ENCODE peak calls at places on chromosomes 4 and X, in nine cellular contexts. Y, O, U, Z, B, D, M, E and F are unnamed samples. For H3K27me3, the result is how much of the 10 kb centered on the place peaks cover.

GRCh38 chr4:28391877-28392276 is 1531.2 kb downstream of the STIM2 start:
- DNase-seq in D (no peak), E (peak), Y (no peak), B (no peak), U (no peak), M (no peak), O (no peak), Z (no peak), F (no peak)

GRCh38 chr4:82903737-82904136 is 3.2 kb downstream of the THAP9 start:
- DNase-seq in M (no peak), B (no peak), D (no peak), Z (no peak), Y (no peak), U (no peak), O (no peak), E (no peak), F (no peak)

GRCh38 chrX:147958316-147958715 is 22.8 kb upstream of the FMR1NB start:
- DNase-seq in U (no peak), Y (no peak), O (no peak), B (no peak), E (peak), M (no peak), Z (no peak), D (peak), F (no peak)

GRCh38 chr4:127965062-127965802 is at the start of the genes ABHD18 and MFSD8:
- DNase-seq in M (peak), O (peak), Z (peak), U (peak), E (peak), Y (peak), B (peak), D (peak), F (peak)

GRCh38 chrX:140354431-140355120 is 150.3 kb downstream of the SOX3 start:
- DNase-seq in Z (no peak), Y (no peak), D (no peak), B (no peak), O (no peak), E (no peak), M (no peak), U (no peak), F (no peak)

GRCh38 chr4:150852237-150852636 is 162.8 kb downstream of the LRBA start:
- DNase-seq in D (no peak), Y (no peak), E (no peak), B (no peak), U (no peak), Z (no peak), M (no peak), O (no peak), F (no peak)

GRCh38 chr4:116668190-116668589 is 417.2 kb downstream of the TRAM1L1 start:
- DNase-seq in O (no peak), D (no peak), Y (no peak), B (no peak), E (no peak), Z (no peak), M (no peak), U (no peak), F (no peak)

GRCh38 chr4:134201216-134202098 is at the start of gene PABPC4L:
- DNase-seq in E (peak), B (no peak), M (peak), U (no peak), Z (no peak), D (peak), Y (peak), O (no peak), F (peak)

DNA sequence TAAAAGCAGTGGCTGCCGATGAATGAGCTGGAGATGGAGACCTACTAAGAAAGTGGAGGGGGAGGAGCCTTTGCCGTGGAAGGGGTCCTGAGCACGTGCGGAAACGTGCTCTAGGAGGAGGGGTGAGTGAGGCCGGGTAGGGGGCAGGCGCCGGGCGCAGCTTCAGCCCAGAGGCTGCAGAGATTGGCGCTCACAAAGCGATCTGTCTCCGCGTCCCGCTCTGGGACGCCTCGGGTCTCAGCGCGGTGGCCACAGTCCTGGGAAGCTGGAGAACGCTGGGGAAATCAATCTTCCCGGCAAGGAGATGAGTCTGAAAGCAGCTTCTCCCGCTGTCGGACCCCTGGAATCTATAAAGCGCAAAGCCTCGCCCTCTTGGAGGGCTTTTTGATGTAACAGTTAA is 460 bp upstream of the ARHGAP6 start:
- DNase-seq in B (no peak), Z (no peak), U (no peak), E (no peak), Y (peak), D (no peak), O (no peak), M (peak), F (no peak)
- H3K27me3 ChIP-seq in B (under half), Z (under half), U (under half), E (under half), Y (under half), D (under half), O (under half), M (under half), F (under half)

GRCh38 chrX:37646254-37646653 is 39.3 kb upstream of the XK start:
- DNase-seq in M (no peak), Z (no peak), D (peak), E (no peak), U (no peak), Y (no peak), O (no peak), B (no peak), F (no peak)
- TF ChIP-seq CTCF in M (no peak), Z (no peak), D (no peak), E (no peak), U (no peak), Y (peak), O (no peak), B (no peak), F (no peak)

DNA sequence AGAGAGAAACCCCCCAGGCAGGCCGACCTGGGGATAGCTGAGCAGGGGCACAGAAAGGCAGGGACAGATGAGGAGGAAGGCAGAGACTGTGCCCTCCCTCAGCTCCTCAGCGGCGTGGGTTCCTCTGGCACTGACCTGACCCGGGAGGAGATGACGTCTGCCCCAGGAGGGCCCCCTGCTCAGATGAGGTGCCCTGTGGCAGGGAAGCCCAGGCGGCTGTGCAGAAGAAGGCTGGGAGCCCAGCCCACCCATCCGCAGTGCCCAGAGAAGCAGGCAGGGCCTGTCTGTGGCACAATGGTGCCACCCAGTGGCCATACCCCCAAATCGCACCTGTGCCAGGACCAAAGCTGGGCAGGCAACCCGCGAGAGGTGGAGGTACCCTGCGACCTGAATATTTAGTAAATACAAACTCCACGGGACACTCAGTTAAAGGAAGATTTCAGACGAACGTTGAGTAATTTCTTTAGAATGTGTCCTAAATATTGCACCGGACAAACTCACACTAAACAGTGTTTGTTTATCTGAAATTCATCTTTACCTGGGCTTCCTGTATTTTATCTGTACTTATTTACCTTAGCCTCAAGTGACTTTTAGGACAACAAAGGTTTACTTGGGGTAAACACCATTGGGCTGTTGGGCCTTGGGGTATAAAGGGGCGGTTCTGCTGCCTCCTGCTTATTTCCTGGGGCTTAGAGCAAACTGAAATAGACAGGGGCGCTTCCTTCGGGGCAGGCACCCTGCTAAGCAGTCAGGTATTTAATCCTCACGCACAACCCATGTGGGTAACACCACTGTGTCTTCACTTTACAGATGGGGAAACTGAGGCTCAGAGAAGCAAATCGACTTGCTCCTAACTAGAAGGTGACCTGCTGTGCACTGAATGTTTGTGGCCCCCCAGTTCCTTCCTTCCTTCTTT is 46.5 kb upstream of the HMX1 start:
- DNase-seq in E (peak), D (peak), U (peak), M (no peak), B (no peak), Y (peak), Z (peak), O (peak), F (peak)
- H3K27me3 ChIP-seq in E (under half), D (under half), U (under half), M (under half), B (under half), Y (under half), Z (under half), O (half or more), F (under half)

GRCh38 chr4:38233727-38234478 is 273.7 kb downstream of the PTTG2 start:
- DNase-seq in M (no peak), U (no peak), E (no peak), Z (no peak), D (no peak), Y (no peak), B (no peak), O (no peak), F (peak)

GRCh38 chr4:38232741-38233140 is 272.5 kb downstream of the PTTG2 start:
- DNase-seq in U (no peak), B (no peak), Z (no peak), E (no peak), Y (no peak), D (no peak), M (no peak), O (no peak), F (no peak)

GRCh38 chr4:38230821-38231583 is 270.8 kb downstream of the PTTG2 start:
- DNase-seq in Y (no peak), B (no peak), U (no peak), E (no peak), Z (no peak), O (no peak), D (no peak), M (no peak), F (no peak)

GRCh38 chr4:38231626-38232025 is 271.4 kb downstream of the PTTG2 start:
- DNase-seq in O (no peak), M (no peak), Z (no peak), B (no peak), Y (no peak), D (peak), U (peak), E (no peak), F (no peak)

DNA sequence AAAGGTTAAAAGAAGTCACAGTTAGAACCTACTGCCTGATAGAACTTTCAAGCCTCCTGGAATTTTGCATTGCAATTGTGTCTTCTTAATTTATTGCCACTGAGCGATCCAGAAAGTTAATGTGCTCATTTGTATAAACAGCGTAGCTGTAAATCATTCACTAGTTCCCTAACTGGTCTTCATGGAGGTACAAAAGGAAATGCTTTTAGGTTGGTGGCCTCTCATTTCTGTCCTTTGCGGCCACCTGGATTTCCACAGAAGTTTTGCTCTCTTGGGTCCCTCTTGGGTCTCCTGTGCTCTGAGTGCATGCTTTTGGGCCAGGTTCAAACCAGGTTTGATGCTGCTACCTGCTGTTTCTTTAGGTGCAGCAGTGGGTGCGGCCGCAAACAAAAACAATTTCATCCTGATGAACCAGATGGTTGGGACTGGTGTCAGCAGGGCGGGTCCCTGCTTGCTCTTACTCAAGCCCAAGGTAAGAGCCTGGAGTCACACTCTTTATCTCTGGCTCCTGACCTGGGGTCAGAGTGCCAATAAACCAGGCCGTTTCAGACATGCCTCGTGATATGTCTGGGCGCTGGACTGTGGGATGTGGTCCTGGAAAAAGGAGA is 270.0 kb downstream of the PTTG2 start:
- DNase-seq in U (peak), O (no peak), Z (no peak), M (no peak), B (no peak), D (peak), Y (peak), E (no peak), F (no peak)
- TF ChIP-seq CTCF in U (no peak), O (no peak), Z (no peak), M (no peak), B (no peak), D (peak), Y (no peak), E (no peak), F (no peak)

GRCh38 chrX:52865328-52865980 is 2.4 kb downstream of the XAGE3 start:
- DNase-seq in B (no peak), Y (no peak), Z (no peak), D (no peak), E (no peak), M (no peak), U (no peak), O (no peak), F (no peak)
- H3K27me3 ChIP-seq in B (under half), Y (under half), Z (under half), D (under half), E (under half), M (under half), U (under half), O (under half), F (under half)